ENCODE peak calls at places on chromosomes 5 and 9, in seven cellular contexts. One of them, this sample, is unnamed.

GRCh38 chr5:42991477-42992034 is 48.6 kb downstream of the ANXA2R start:
- DNase-seq in psoas muscle: no peak
- DNase-seq in right lobe of liver: no peak
- DNase-seq in neural crest cell: no peak
- DNase-seq in coronary artery: no peak
- DNase-seq in IMR-90: peak; percentile 24
- DNase-seq in epithelial cell of esophagus: no peak
- DNase-seq in this sample: no peak

GRCh38 chr9:126147620-126148522 is 178.8 kb upstream of the MVB12B start:
- DNase-seq in psoas muscle: no peak
- DNase-seq in right lobe of liver: no peak
- DNase-seq in neural crest cell: no peak
- DNase-seq in coronary artery: peak; percentile 56
- DNase-seq in IMR-90: no peak
- DNase-seq in epithelial cell of esophagus: no peak
- DNase-seq in this sample: no peak

GRCh38 chr9:37449877-37450632 is 15.2 kb downstream of the ZBTB5 start:
- DNase-seq in psoas muscle: no peak
- DNase-seq in right lobe of liver: no peak
- DNase-seq in neural crest cell: no peak
- DNase-seq in coronary artery: peak; percentile 19
- DNase-seq in IMR-90: no peak
- DNase-seq in epithelial cell of esophagus: no peak
- DNase-seq in this sample: no peak

GRCh38 chr5:34735436-34736426 is 79.6 kb downstream of the RAI14 start:
- DNase-seq in psoas muscle: no peak
- DNase-seq in right lobe of liver: no peak
- DNase-seq in neural crest cell: no peak
- DNase-seq in coronary artery: no peak
- DNase-seq in IMR-90: peak; percentile 80
- DNase-seq in epithelial cell of esophagus: no peak
- DNase-seq in this sample: no peak

GRCh38 chr5:177545487-177546261 is 8.7 kb downstream of the FAM193B start:
- DNase-seq in psoas muscle: peak; percentile 61
- DNase-seq in right lobe of liver: no peak
- DNase-seq in neural crest cell: no peak
- DNase-seq in coronary artery: peak; percentile 84
- DNase-seq in IMR-90: peak; percentile 83
- DNase-seq in epithelial cell of esophagus: peak; percentile 76
- DNase-seq in this sample: peak; percentile 48

GRCh38 chr9:113772121-113772885 is 103.8 kb upstream of the ZNF618 start:
- DNase-seq in psoas muscle: no peak
- DNase-seq in right lobe of liver: no peak
- DNase-seq in neural crest cell: no peak
- DNase-seq in coronary artery: no peak
- DNase-seq in IMR-90: peak; percentile 52
- DNase-seq in epithelial cell of esophagus: no peak
- DNase-seq in this sample: no peak

GRCh38 chr5:55601209-55601618 is 66.5 kb upstream of the PLPP1 start:
- DNase-seq in psoas muscle: peak; percentile 76
- DNase-seq in right lobe of liver: peak; percentile 84
- DNase-seq in neural crest cell: no peak
- DNase-seq in coronary artery: peak; percentile 94
- DNase-seq in IMR-90: peak; percentile 61
- DNase-seq in epithelial cell of esophagus: peak; percentile 65
- DNase-seq in this sample: peak; percentile 44

GRCh38 chr9:95018099-95018927 is 291.8 kb downstream of the AOPEP start:
- DNase-seq in psoas muscle: peak; percentile 60
- DNase-seq in right lobe of liver: no peak
- DNase-seq in neural crest cell: no peak
- DNase-seq in coronary artery: peak; percentile 82
- DNase-seq in IMR-90: peak; percentile 97
- DNase-seq in epithelial cell of esophagus: peak; percentile 98
- DNase-seq in this sample: peak; percentile 96

GRCh38 chr5:95284512-95285405 is at the start of gene MCTP1:
- DNase-seq in psoas muscle: peak; percentile 15
- DNase-seq in right lobe of liver: peak; percentile 57
- DNase-seq in neural crest cell: peak; percentile 44
- DNase-seq in coronary artery: no peak
- DNase-seq in IMR-90: no peak
- DNase-seq in epithelial cell of esophagus: peak; percentile 22
- DNase-seq in this sample: peak; percentile 23

GRCh38 chr5:76714771-76715483 is 999 bp upstream of the F2R start:
- DNase-seq in psoas muscle: peak; percentile 35
- DNase-seq in right lobe of liver: no peak
- DNase-seq in neural crest cell: no peak
- DNase-seq in coronary artery: no peak
- DNase-seq in IMR-90: no peak
- DNase-seq in epithelial cell of esophagus: no peak
- DNase-seq in this sample: no peak

GRCh38 chr9:99623780-99624364 is 197.8 kb upstream of the NR4A3 start:
- DNase-seq in psoas muscle: no peak
- DNase-seq in right lobe of liver: no peak
- DNase-seq in neural crest cell: no peak
- DNase-seq in coronary artery: no peak
- DNase-seq in IMR-90: no peak
- DNase-seq in epithelial cell of esophagus: no peak
- DNase-seq in this sample: no peak

GRCh38 chr9:97740848-97741821 is 44.0 kb upstream of the XPA start:
- DNase-seq in psoas muscle: peak; percentile 70
- DNase-seq in right lobe of liver: peak; percentile 64
- DNase-seq in neural crest cell: peak; percentile 60
- DNase-seq in coronary artery: peak; percentile 80
- DNase-seq in IMR-90: peak; percentile 62
- DNase-seq in epithelial cell of esophagus: peak; percentile 87
- DNase-seq in this sample: peak; percentile 90

DNA sequence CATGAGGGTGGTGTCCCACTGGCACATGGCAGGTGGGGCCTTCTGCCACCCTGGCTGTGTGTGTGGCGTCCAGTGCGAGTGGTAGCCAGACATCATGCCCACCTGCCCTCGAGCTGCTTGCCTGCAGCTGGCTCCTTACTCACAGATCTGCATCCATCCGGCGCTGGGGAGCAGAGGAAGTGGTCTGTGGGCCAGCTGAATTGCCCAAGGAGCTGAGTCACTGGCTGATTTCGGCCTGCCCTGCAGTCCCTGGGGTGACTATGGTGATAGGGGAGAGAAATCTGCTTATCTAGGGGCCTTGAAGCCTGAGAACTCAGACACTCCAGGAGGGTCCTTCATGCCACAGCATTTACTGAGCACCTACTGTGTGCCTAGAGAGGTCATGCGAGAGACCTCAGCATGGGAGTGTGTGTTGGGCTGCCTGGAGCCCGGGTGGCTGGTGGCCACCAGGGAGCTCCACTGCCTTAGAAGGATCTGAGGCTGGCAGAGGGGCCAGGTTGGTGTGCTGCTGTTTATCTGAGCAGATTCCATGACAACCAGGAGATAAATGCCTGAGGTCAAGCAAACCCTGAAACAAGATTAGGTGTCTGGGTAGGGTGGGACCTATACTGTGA is 57.1 kb downstream of the SLC22A5 start:
- DNase-seq in psoas muscle: peak; percentile 90
- DNase-seq in right lobe of liver: peak; percentile 79
- DNase-seq in neural crest cell: no peak
- DNase-seq in coronary artery: peak; percentile 93
- DNase-seq in IMR-90: peak; percentile 97
- DNase-seq in epithelial cell of esophagus: peak; percentile 92
- DNase-seq in this sample: peak; percentile 93
- TF ChIP-seq CTCF in psoas muscle: peak; percentile 39
- TF ChIP-seq CTCF in right lobe of liver: peak; percentile 28
- TF ChIP-seq CTCF in neural crest cell: no peak
- TF ChIP-seq CTCF in coronary artery: no peak
- TF ChIP-seq CTCF in IMR-90: peak; percentile 51
- TF ChIP-seq CTCF in epithelial cell of esophagus: peak; percentile 10
- TF ChIP-seq CTCF in this sample: no peak

DNA sequence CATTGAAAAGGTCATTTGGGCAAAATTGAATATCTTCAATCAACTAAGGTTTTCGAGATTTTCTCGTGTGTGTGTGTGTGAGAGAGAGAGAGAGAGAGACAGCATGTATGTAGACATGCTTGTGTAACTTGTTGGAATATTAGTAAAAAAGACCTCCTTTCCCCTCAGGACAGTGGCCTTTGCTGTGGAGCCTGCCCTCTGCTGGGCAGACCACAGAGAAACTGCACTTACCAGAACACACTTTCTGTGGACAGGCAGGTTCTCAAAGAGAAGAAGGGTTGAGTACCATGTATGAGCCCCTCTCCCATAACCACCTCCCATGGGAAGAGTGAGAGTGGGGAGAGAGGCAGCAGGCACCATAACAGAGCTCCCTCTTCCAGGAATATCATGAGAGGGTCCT is 45.6 kb downstream of the CFAP90 start:
- DNase-seq in psoas muscle: no peak
- DNase-seq in right lobe of liver: no peak
- DNase-seq in neural crest cell: no peak
- DNase-seq in coronary artery: no peak
- DNase-seq in IMR-90: peak; percentile 2
- DNase-seq in epithelial cell of esophagus: no peak
- DNase-seq in this sample: no peak
- TF ChIP-seq CTCF in psoas muscle: no peak
- TF ChIP-seq CTCF in right lobe of liver: peak; percentile 21
- TF ChIP-seq CTCF in neural crest cell: peak; percentile 47
- TF ChIP-seq CTCF in coronary artery: no peak
- TF ChIP-seq CTCF in IMR-90: peak; percentile 16
- TF ChIP-seq CTCF in epithelial cell of esophagus: no peak
- TF ChIP-seq CTCF in this sample: no peak

DNA sequence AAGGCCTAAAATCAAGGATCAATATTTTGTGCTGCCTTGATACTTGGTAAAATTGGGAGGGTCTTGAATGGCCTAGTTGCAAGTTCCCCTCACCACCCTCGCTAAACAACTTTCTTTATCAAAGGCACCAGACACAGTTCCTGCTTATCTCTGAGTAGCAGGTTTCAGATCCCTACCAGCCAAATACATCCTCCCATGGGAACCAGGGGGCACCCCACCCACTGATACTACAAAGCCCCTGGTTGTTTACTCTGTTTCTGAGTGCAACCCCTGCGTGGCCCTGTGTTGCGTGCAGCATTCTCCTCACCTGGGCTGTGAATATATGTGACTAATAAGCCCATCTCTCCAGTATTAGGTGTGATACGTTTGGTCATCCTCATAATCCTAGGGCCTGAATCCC is 314.9 kb downstream of the DRD1 start:
- DNase-seq in psoas muscle: no peak
- DNase-seq in right lobe of liver: no peak
- DNase-seq in neural crest cell: no peak
- DNase-seq in coronary artery: no peak
- DNase-seq in IMR-90: no peak
- DNase-seq in epithelial cell of esophagus: no peak
- DNase-seq in this sample: no peak
- TF ChIP-seq CTCF in psoas muscle: no peak
- TF ChIP-seq CTCF in right lobe of liver: no peak
- TF ChIP-seq CTCF in neural crest cell: no peak
- TF ChIP-seq CTCF in coronary artery: no peak
- TF ChIP-seq CTCF in IMR-90: no peak
- TF ChIP-seq CTCF in epithelial cell of esophagus: no peak
- TF ChIP-seq CTCF in this sample: no peak

GRCh38 chr9:21579743-21580142 is 97.6 kb upstream of the IFNE start:
- DNase-seq in psoas muscle: no peak
- DNase-seq in right lobe of liver: no peak
- DNase-seq in neural crest cell: no peak
- DNase-seq in coronary artery: no peak
- DNase-seq in IMR-90: no peak
- DNase-seq in epithelial cell of esophagus: no peak
- DNase-seq in this sample: no peak

GRCh38 chr9:21583628-21584027 is 101.5 kb upstream of the IFNE start:
- DNase-seq in psoas muscle: no peak
- DNase-seq in right lobe of liver: no peak
- DNase-seq in neural crest cell: no peak
- DNase-seq in coronary artery: no peak
- DNase-seq in IMR-90: no peak
- DNase-seq in epithelial cell of esophagus: no peak
- DNase-seq in this sample: no peak

GRCh38 chr9:21580636-21581353 is 98.7 kb upstream of the IFNE start:
- DNase-seq in psoas muscle: no peak
- DNase-seq in right lobe of liver: no peak
- DNase-seq in neural crest cell: no peak
- DNase-seq in coronary artery: no peak
- DNase-seq in IMR-90: no peak
- DNase-seq in epithelial cell of esophagus: peak; percentile 54
- DNase-seq in this sample: no peak

GRCh38 chr9:21576331-21577189 is 94.4 kb upstream of the IFNE start:
- DNase-seq in psoas muscle: peak; percentile 15
- DNase-seq in right lobe of liver: no peak
- DNase-seq in neural crest cell: no peak
- DNase-seq in coronary artery: no peak
- DNase-seq in IMR-90: peak; percentile 87
- DNase-seq in epithelial cell of esophagus: peak; percentile 93
- DNase-seq in this sample: peak; percentile 69

GRCh38 chr9:21579209-21579608 is 97.1 kb upstream of the IFNE start:
- DNase-seq in psoas muscle: no peak
- DNase-seq in right lobe of liver: no peak
- DNase-seq in neural crest cell: no peak
- DNase-seq in coronary artery: no peak
- DNase-seq in IMR-90: peak; percentile 10
- DNase-seq in epithelial cell of esophagus: no peak
- DNase-seq in this sample: no peak
- TF ChIP-seq CTCF in psoas muscle: no peak
- TF ChIP-seq CTCF in right lobe of liver: no peak
- TF ChIP-seq CTCF in neural crest cell: no peak
- TF ChIP-seq CTCF in coronary artery: no peak
- TF ChIP-seq CTCF in IMR-90: no peak
- TF ChIP-seq CTCF in epithelial cell of esophagus: no peak
- TF ChIP-seq CTCF in this sample: no peak

DNA sequence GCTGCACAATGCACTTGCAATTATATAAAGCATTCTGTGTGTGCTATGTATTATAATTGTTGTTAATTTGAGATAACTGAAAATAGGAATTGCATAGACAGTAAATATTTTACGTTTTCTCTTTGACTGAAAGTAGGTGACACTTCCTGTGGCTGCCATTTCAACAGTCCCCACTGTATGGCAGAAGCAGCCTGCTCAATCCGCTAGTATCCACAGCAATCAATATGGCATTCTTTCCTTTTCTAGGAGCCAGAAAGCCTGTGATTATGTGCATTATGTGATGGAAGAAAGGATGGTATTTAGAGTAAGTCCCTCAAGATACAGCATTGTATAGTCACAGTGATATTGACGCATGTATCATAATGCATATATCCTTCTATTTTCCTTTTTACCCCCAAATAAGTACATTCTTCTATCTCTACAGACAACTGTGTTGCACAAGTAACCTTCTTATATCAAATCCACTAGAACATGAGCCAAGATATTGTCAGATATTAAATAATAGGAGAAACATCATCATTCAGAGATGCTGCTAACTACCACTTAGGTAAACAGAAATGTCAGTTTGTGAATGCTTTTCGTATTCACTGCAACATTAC is 59.7 kb downstream of the CARTPT start:
- DNase-seq in psoas muscle: no peak
- DNase-seq in right lobe of liver: no peak
- DNase-seq in neural crest cell: no peak
- DNase-seq in coronary artery: no peak
- DNase-seq in IMR-90: peak; percentile 14
- DNase-seq in epithelial cell of esophagus: peak; percentile 58
- DNase-seq in this sample: peak; percentile 55
- TF ChIP-seq CTCF in psoas muscle: peak; percentile 23
- TF ChIP-seq CTCF in right lobe of liver: peak; percentile 53
- TF ChIP-seq CTCF in neural crest cell: peak; percentile 73
- TF ChIP-seq CTCF in coronary artery: no peak
- TF ChIP-seq CTCF in IMR-90: peak; percentile 35
- TF ChIP-seq CTCF in epithelial cell of esophagus: peak; percentile 82
- TF ChIP-seq CTCF in this sample: peak; percentile 78

This sample was measured in RWPE1.